ENCODE peak calls at places on chromosomes 6 and 20, in seven cellular contexts. V is tibial nerve, W is BE2C, X is mucosa of descending colon, M is fibroblast of pulmonary artery, S is endothelial cell, A is thoracic aorta. O is an unnamed sample.

GRCh38 chr6:17877196-17877889 is 110.1 kb downstream of the KIF13A start:
- DNase-seq in A (no peak), M (peak), X (no peak), W (no peak), V (no peak), S (no peak), O (peak)

GRCh38 chr6:150409576-150410066 is 40.8 kb downstream of the IYD start:
- DNase-seq in S (no peak), V (peak), X (no peak), M (peak), W (no peak), A (no peak), O (no peak)

GRCh38 chr6:63527658-63528514 is 44.4 kb upstream of the LOC128125822 start:
- DNase-seq in W (no peak), M (peak), S (no peak), X (no peak), V (no peak), A (no peak), O (peak)

GRCh38 chr20:40689100-40689942 is at the start of gene MAFB:
- DNase-seq in W (peak), V (peak), S (peak), X (peak), A (peak), M (peak), O (peak)

GRCh38 chr6:170046786-170047626 is 243.9 kb downstream of the DLL1 start:
- DNase-seq in W (no peak), A (no peak), V (no peak), X (peak), M (no peak), S (no peak), O (peak)

GRCh38 chr6:153927867-153928266 is 111.2 kb upstream of the OPRM1 start:
- DNase-seq in V (no peak), A (no peak), W (no peak), X (no peak), S (no peak), M (peak), O (no peak)

GRCh38 chr6:74654296-74654695 is 551.6 kb downstream of the COL12A1 start:
- DNase-seq in W (no peak), A (no peak), M (no peak), S (no peak), X (no peak), V (no peak), O (no peak)

GRCh38 chr6:52815167-52816092 is 11.8 kb upstream of the GSTA1 start:
- DNase-seq in M (peak), V (no peak), W (peak), X (no peak), A (no peak), S (peak), O (peak)

GRCh38 chr6:82022614-82023102 is 224.9 kb downstream of the IBTK start:
- DNase-seq in X (no peak), V (no peak), S (no peak), A (no peak), W (no peak), M (peak), O (peak)

GRCh38 chr20:50265245-50265946 is 74.8 kb downstream of the CEBPB start:
- DNase-seq in V (no peak), M (no peak), W (no peak), X (no peak), S (no peak), A (no peak), O (no peak)

GRCh38 chr6:8108031-8108660 is 5.8 kb upstream of the EEF1E1 start:
- DNase-seq in W (peak), A (no peak), V (no peak), M (peak), S (no peak), X (no peak), O (peak)

DNA sequence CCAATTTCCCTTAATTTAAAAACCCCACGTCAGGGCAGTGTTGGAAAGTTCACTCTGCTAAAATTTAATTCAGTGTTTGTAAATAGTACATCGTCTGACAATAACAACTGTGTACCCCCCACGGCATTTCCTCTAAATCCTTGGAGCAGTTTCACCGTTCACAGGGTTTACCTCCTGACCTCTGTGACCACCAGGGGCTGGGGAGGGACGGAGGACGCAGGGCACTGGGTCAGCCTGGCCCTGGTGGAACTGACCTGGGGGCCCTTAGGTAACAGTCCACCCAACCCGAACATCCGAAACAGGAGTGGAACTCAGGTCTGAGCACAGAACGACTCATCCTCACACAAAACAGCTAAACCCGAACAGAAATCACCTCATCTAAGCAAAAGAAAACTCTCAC is 2.1 kb downstream of the ZBTB46 start:
- DNase-seq in W (no peak), A (no peak), V (no peak), M (no peak), S (no peak), X (no peak), O (no peak)
- TF ChIP-seq CTCF in W (no peak), A (no peak), V (no peak), M (no peak), S (no peak), X (no peak), O (no peak)

GRCh38 chr6:31712296-31712695 is 2.9 kb upstream of the LY6G6D start:
- DNase-seq in X (no peak), M (no peak), V (no peak), S (no peak), A (no peak), W (no peak), O (no peak)
- TF ChIP-seq CTCF in X (no peak), M (no peak), V (no peak), S (no peak), A (no peak), W (no peak), O (no peak)

GRCh38 chr20:10179574-10180298 is 38.9 kb upstream of the SNAP25 start:
- DNase-seq in S (peak), W (peak), M (peak), X (no peak), A (no peak), V (no peak), O (no peak)
- TF ChIP-seq CTCF in S (peak), W (peak), M (peak), X (no peak), A (no peak), V (no peak), O (peak)

GRCh38 chr20:51769941-51770615 is 1.9 kb upstream of the ATP9A start:
- DNase-seq in A (no peak), S (no peak), X (peak), W (no peak), M (no peak), V (no peak), O (no peak)

GRCh38 chr20:51768759-51769517 is 748 bp upstream of the ATP9A start:
- DNase-seq in S (no peak), W (no peak), V (no peak), A (no peak), X (peak), M (peak), O (no peak)

GRCh38 chr20:51763965-51764602 is 4.1 kb downstream of the ATP9A start:
- DNase-seq in W (no peak), V (no peak), S (no peak), A (no peak), X (no peak), M (peak), O (peak)

GRCh38 chr20:51767867-51768758 is at the start of gene ATP9A:
- DNase-seq in M (peak), A (no peak), W (peak), S (peak), V (peak), X (peak), O (peak)

GRCh38 chr20:51767018-51767866 is 948 bp downstream of the ATP9A start:
- DNase-seq in A (no peak), S (peak), V (peak), M (peak), X (peak), W (peak), O (no peak)
- TF ChIP-seq CTCF in A (peak), S (peak), V (no peak), M (peak), X (no peak), W (peak), O (peak)

DNA sequence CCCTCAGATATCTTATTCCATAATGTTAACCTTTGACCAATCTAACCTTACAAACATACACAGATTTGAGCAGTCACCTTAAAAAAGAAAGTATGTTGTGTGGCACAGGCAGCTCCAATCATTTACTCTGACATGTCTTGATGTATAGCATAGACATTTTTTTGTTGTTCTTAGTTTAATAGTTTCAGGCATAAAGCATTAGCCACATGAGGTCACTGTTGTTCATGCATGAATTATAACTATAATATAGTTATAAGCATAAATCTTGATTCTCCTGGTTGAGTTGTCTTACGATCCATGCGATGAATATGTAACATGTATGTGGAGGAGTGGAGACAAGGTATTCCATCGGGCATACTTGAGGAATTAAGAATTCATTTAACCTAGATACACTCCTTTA is 26.1 kb upstream of the NKAIN2 start:
- DNase-seq in W (no peak), X (no peak), V (no peak), A (no peak), S (no peak), M (peak), O (peak)
- TF ChIP-seq CTCF in W (no peak), X (no peak), V (no peak), A (no peak), S (no peak), M (peak), O (no peak)

GRCh38 chr20:46438156-46438750 is 31.8 kb upstream of the ELMO2 start:
- DNase-seq in S (peak), X (no peak), W (peak), V (no peak), A (no peak), M (peak), O (peak)
- TF ChIP-seq CTCF in S (no peak), X (no peak), W (peak), V (peak), A (no peak), M (peak), O (peak)

GRCh38 chr20:44521484-44522481 is at the start of gene SERINC3:
- DNase-seq in S (peak), V (peak), M (peak), X (peak), A (peak), W (peak), O (peak)
- TF ChIP-seq CTCF in S (no peak), V (peak), M (peak), X (no peak), A (no peak), W (peak), O (no peak)

GRCh38 chr20:46406200-46406985 is at the start of gene ELMO2:
- DNase-seq in V (peak), M (peak), A (peak), W (peak), X (peak), S (peak), O (peak)
- TF ChIP-seq CTCF in V (peak), M (no peak), A (peak), W (no peak), X (peak), S (peak), O (peak)

O was measured in fibroblast of villous mesenchyme.